ENCODE peak calls at places on chromosomes 13 and 19, in ten cellular contexts. One of them, this sample, is unnamed.

GRCh38 chr13:76379341-76380105 is 506.7 kb downstream of the KCTD12 start:
- DNase-seq in lower leg skin: no peak
- DNase-seq in neural progenitor cell: no peak
- DNase-seq in colonic mucosa: no peak
- DNase-seq in astrocyte of the spinal cord: no peak
- DNase-seq in fibroblast of lung: no peak
- DNase-seq in cardiac fibroblast: peak; percentile 3
- DNase-seq in PC-9: no peak
- DNase-seq in heart left ventricle: no peak
- DNase-seq in choroid plexus epithelial cell: no peak
- DNase-seq in this sample: peak; percentile 22

GRCh38 chr13:33078268-33078667 is 62.0 kb downstream of the KL start:
- DNase-seq in lower leg skin: no peak
- DNase-seq in neural progenitor cell: no peak
- DNase-seq in colonic mucosa: no peak
- DNase-seq in astrocyte of the spinal cord: no peak
- DNase-seq in fibroblast of lung: no peak
- DNase-seq in cardiac fibroblast: no peak
- DNase-seq in PC-9: no peak
- DNase-seq in heart left ventricle: no peak
- DNase-seq in choroid plexus epithelial cell: no peak
- DNase-seq in this sample: no peak

GRCh38 chr13:113211774-113212173 is 2.4 kb downstream of the CUL4A start:
- DNase-seq in lower leg skin: no peak
- DNase-seq in neural progenitor cell: peak; percentile 51
- DNase-seq in colonic mucosa: no peak
- DNase-seq in astrocyte of the spinal cord: no peak
- DNase-seq in fibroblast of lung: no peak
- DNase-seq in cardiac fibroblast: no peak
- DNase-seq in PC-9: peak; percentile 34
- DNase-seq in heart left ventricle: no peak
- DNase-seq in choroid plexus epithelial cell: no peak
- DNase-seq in this sample: no peak

GRCh38 chr19:12665281-12665573 is 1.3 kb downstream of the MAN2B1 start:
- DNase-seq in lower leg skin: no peak
- DNase-seq in neural progenitor cell: no peak
- DNase-seq in colonic mucosa: peak; percentile 49
- DNase-seq in astrocyte of the spinal cord: no peak
- DNase-seq in fibroblast of lung: no peak
- DNase-seq in cardiac fibroblast: no peak
- DNase-seq in PC-9: no peak
- DNase-seq in heart left ventricle: peak; percentile 60
- DNase-seq in choroid plexus epithelial cell: no peak
- DNase-seq in this sample: no peak

GRCh38 chr19:23440791-23441190 is 45.5 kb upstream of the ZNF91 start:
- DNase-seq in lower leg skin: no peak
- DNase-seq in neural progenitor cell: no peak
- DNase-seq in colonic mucosa: no peak
- DNase-seq in astrocyte of the spinal cord: no peak
- DNase-seq in fibroblast of lung: no peak
- DNase-seq in cardiac fibroblast: no peak
- DNase-seq in PC-9: no peak
- DNase-seq in heart left ventricle: no peak
- DNase-seq in choroid plexus epithelial cell: no peak
- DNase-seq in this sample: no peak

GRCh38 chr19:10544753-10545251 is 1.1 kb downstream of the ATG4D start:
- DNase-seq in lower leg skin: no peak
- DNase-seq in neural progenitor cell: peak; percentile 33
- DNase-seq in colonic mucosa: peak; percentile 25
- DNase-seq in astrocyte of the spinal cord: no peak
- DNase-seq in fibroblast of lung: no peak
- DNase-seq in cardiac fibroblast: no peak
- DNase-seq in PC-9: no peak
- DNase-seq in heart left ventricle: no peak
- DNase-seq in choroid plexus epithelial cell: no peak
- DNase-seq in this sample: no peak

GRCh38 chr13:65468628-65469027 is 1761.5 kb downstream of the PCDH9 start:
- DNase-seq in lower leg skin: no peak
- DNase-seq in neural progenitor cell: no peak
- DNase-seq in colonic mucosa: no peak
- DNase-seq in astrocyte of the spinal cord: peak; percentile 13
- DNase-seq in fibroblast of lung: peak; percentile 76
- DNase-seq in cardiac fibroblast: peak; percentile 27
- DNase-seq in PC-9: no peak
- DNase-seq in heart left ventricle: no peak
- DNase-seq in choroid plexus epithelial cell: peak; percentile 74
- DNase-seq in this sample: no peak

GRCh38 chr13:99463998-99464397 is 37.3 kb upstream of the TM9SF2 start:
- DNase-seq in lower leg skin: no peak
- DNase-seq in neural progenitor cell: no peak
- DNase-seq in colonic mucosa: no peak
- DNase-seq in astrocyte of the spinal cord: no peak
- DNase-seq in fibroblast of lung: no peak
- DNase-seq in cardiac fibroblast: no peak
- DNase-seq in PC-9: no peak
- DNase-seq in heart left ventricle: no peak
- DNase-seq in choroid plexus epithelial cell: no peak
- DNase-seq in this sample: no peak

GRCh38 chr13:102608944-102609343 is 12.2 kb downstream of the TPP2 start:
- DNase-seq in lower leg skin: no peak
- DNase-seq in neural progenitor cell: no peak
- DNase-seq in colonic mucosa: no peak
- DNase-seq in astrocyte of the spinal cord: no peak
- DNase-seq in fibroblast of lung: no peak
- DNase-seq in cardiac fibroblast: no peak
- DNase-seq in PC-9: no peak
- DNase-seq in heart left ventricle: no peak
- DNase-seq in choroid plexus epithelial cell: no peak
- DNase-seq in this sample: no peak

GRCh38 chr13:53126803-53127202 is 98.2 kb downstream of the OLFM4 start:
- DNase-seq in lower leg skin: no peak
- DNase-seq in neural progenitor cell: no peak
- DNase-seq in colonic mucosa: peak; percentile 30
- DNase-seq in astrocyte of the spinal cord: no peak
- DNase-seq in fibroblast of lung: peak; percentile 9
- DNase-seq in cardiac fibroblast: no peak
- DNase-seq in PC-9: no peak
- DNase-seq in heart left ventricle: no peak
- DNase-seq in choroid plexus epithelial cell: no peak
- DNase-seq in this sample: no peak

GRCh38 chr19:55373318-55373992 is 3.2 kb upstream of the TMEM190 start:
- DNase-seq in lower leg skin: no peak
- DNase-seq in neural progenitor cell: no peak
- DNase-seq in colonic mucosa: no peak
- DNase-seq in astrocyte of the spinal cord: no peak
- DNase-seq in fibroblast of lung: no peak
- DNase-seq in cardiac fibroblast: no peak
- DNase-seq in PC-9: no peak
- DNase-seq in heart left ventricle: no peak
- DNase-seq in choroid plexus epithelial cell: no peak
- DNase-seq in this sample: no peak

GRCh38 chr19:55379161-55379560 is 2.5 kb downstream of the TMEM190 start:
- DNase-seq in lower leg skin: no peak
- DNase-seq in neural progenitor cell: no peak
- DNase-seq in colonic mucosa: no peak
- DNase-seq in astrocyte of the spinal cord: no peak
- DNase-seq in fibroblast of lung: no peak
- DNase-seq in cardiac fibroblast: no peak
- DNase-seq in PC-9: no peak
- DNase-seq in heart left ventricle: no peak
- DNase-seq in choroid plexus epithelial cell: no peak
- DNase-seq in this sample: no peak

GRCh38 chr19:55376381-55376933 is at the start of gene TMEM190:
- DNase-seq in lower leg skin: no peak
- DNase-seq in neural progenitor cell: peak; percentile 46
- DNase-seq in colonic mucosa: no peak
- DNase-seq in astrocyte of the spinal cord: no peak
- DNase-seq in fibroblast of lung: no peak
- DNase-seq in cardiac fibroblast: no peak
- DNase-seq in PC-9: no peak
- DNase-seq in heart left ventricle: no peak
- DNase-seq in choroid plexus epithelial cell: no peak
- DNase-seq in this sample: no peak

GRCh38 chr19:55373993-55374757 is 2.5 kb upstream of the TMEM190 start:
- DNase-seq in lower leg skin: no peak
- DNase-seq in neural progenitor cell: peak; percentile 60
- DNase-seq in colonic mucosa: no peak
- DNase-seq in astrocyte of the spinal cord: peak; percentile 44
- DNase-seq in fibroblast of lung: peak; percentile 35
- DNase-seq in cardiac fibroblast: no peak
- DNase-seq in PC-9: no peak
- DNase-seq in heart left ventricle: no peak
- DNase-seq in choroid plexus epithelial cell: no peak
- DNase-seq in this sample: peak; percentile 81

DNA sequence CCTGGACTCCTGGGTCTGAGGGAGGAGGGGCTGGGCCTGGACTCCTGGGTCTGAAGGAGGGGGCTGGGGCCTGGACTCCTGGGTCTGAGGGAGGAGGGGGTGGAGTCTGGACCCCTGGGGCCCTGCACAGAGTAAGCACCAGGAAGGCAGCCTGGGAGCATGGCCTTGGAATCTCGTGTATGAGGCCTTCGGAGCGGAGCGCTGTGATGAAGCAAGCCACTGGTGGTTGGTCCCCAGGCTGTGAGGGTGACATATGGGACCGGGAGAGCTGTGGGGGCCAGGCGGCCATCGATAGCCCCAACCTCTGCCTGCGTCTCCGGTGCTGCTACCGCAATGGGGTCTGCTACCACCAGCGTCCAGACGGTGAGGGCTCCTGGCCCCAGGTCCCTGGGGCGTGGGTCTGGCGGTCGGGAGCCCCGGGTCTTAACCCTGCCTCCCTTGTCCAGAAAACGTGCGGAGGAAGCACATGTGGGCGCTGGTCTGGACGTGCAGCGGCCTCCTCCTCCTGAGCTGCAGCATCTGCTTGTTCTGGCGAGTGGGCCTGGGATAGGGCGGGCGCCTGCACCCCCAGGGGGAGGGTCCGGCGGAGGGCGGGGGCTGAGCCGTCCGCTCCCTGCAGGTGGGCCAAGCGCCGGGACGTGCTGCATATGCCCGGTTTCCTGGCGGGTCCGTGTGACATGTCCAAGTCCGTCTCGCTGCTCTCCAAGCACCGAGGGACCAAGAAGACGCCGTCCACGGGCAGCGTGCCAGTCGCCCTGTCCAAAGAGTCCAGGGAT is 918 bp downstream of the TMEM190 start:
- DNase-seq in lower leg skin: no peak
- DNase-seq in neural progenitor cell: peak; percentile 66
- DNase-seq in colonic mucosa: no peak
- DNase-seq in astrocyte of the spinal cord: no peak
- DNase-seq in fibroblast of lung: no peak
- DNase-seq in cardiac fibroblast: no peak
- DNase-seq in PC-9: no peak
- DNase-seq in heart left ventricle: no peak
- DNase-seq in choroid plexus epithelial cell: no peak
- DNase-seq in this sample: no peak
- H3K4me3 ChIP-seq in lower leg skin: no peak overlapping the region
- H3K4me3 ChIP-seq in neural progenitor cell: peak overlapping the region; percentile 39
- H3K4me3 ChIP-seq in colonic mucosa: no peak overlapping the region
- H3K4me3 ChIP-seq in astrocyte of the spinal cord: no peak overlapping the region
- H3K4me3 ChIP-seq in fibroblast of lung: no peak overlapping the region
- H3K4me3 ChIP-seq in cardiac fibroblast: no peak overlapping the region
- H3K4me3 ChIP-seq in PC-9: no peak overlapping the region
- H3K4me3 ChIP-seq in heart left ventricle: no peak overlapping the region
- H3K4me3 ChIP-seq in choroid plexus epithelial cell: no peak overlapping the region
- H3K4me3 ChIP-seq in this sample: no peak overlapping the region

GRCh38 chr13:62278271-62278670 is 862.6 kb upstream of the PCDH20 start:
- DNase-seq in lower leg skin: no peak
- DNase-seq in neural progenitor cell: no peak
- DNase-seq in colonic mucosa: no peak
- DNase-seq in astrocyte of the spinal cord: no peak
- DNase-seq in fibroblast of lung: no peak
- DNase-seq in cardiac fibroblast: no peak
- DNase-seq in PC-9: no peak
- DNase-seq in heart left ventricle: no peak
- DNase-seq in choroid plexus epithelial cell: peak; percentile 1
- DNase-seq in this sample: no peak
- TF ChIP-seq CTCF in lower leg skin: no peak
- TF ChIP-seq CTCF in neural progenitor cell: peak; percentile 21
- TF ChIP-seq CTCF in colonic mucosa: no peak
- TF ChIP-seq CTCF in astrocyte of the spinal cord: no peak
- TF ChIP-seq CTCF in fibroblast of lung: no peak
- TF ChIP-seq CTCF in cardiac fibroblast: no peak
- TF ChIP-seq CTCF in PC-9: no peak
- TF ChIP-seq CTCF in heart left ventricle: no peak
- TF ChIP-seq CTCF in choroid plexus epithelial cell: no peak
- TF ChIP-seq CTCF in this sample: no peak

GRCh38 chr19:8210660-8211101 is 1.5 kb downstream of the CERS4 start:
- DNase-seq in lower leg skin: no peak
- DNase-seq in neural progenitor cell: no peak
- DNase-seq in colonic mucosa: no peak
- DNase-seq in astrocyte of the spinal cord: no peak
- DNase-seq in fibroblast of lung: no peak
- DNase-seq in cardiac fibroblast: no peak
- DNase-seq in PC-9: no peak
- DNase-seq in heart left ventricle: no peak
- DNase-seq in choroid plexus epithelial cell: no peak
- DNase-seq in this sample: no peak
- H3K4me3 ChIP-seq in lower leg skin: no peak overlapping the region
- H3K4me3 ChIP-seq in neural progenitor cell: peak overlapping the region; percentile 71
- H3K4me3 ChIP-seq in colonic mucosa: peak overlapping the region; percentile 3
- H3K4me3 ChIP-seq in astrocyte of the spinal cord: no peak overlapping the region
- H3K4me3 ChIP-seq in fibroblast of lung: no peak overlapping the region
- H3K4me3 ChIP-seq in cardiac fibroblast: no peak overlapping the region
- H3K4me3 ChIP-seq in PC-9: no peak overlapping the region
- H3K4me3 ChIP-seq in heart left ventricle: no peak overlapping the region
- H3K4me3 ChIP-seq in choroid plexus epithelial cell: no peak overlapping the region
- H3K4me3 ChIP-seq in this sample: no peak overlapping the region

GRCh38 chr19:3014135-3014534 is 14.9 kb downstream of the TLE2 start:
- DNase-seq in lower leg skin: no peak
- DNase-seq in neural progenitor cell: no peak
- DNase-seq in colonic mucosa: no peak
- DNase-seq in astrocyte of the spinal cord: no peak
- DNase-seq in fibroblast of lung: no peak
- DNase-seq in cardiac fibroblast: no peak
- DNase-seq in PC-9: no peak
- DNase-seq in heart left ventricle: no peak
- DNase-seq in choroid plexus epithelial cell: no peak
- DNase-seq in this sample: no peak

GRCh38 chr19:3017923-3018322 is 11.2 kb downstream of the TLE2 start:
- DNase-seq in lower leg skin: no peak
- DNase-seq in neural progenitor cell: no peak
- DNase-seq in colonic mucosa: no peak
- DNase-seq in astrocyte of the spinal cord: no peak
- DNase-seq in fibroblast of lung: no peak
- DNase-seq in cardiac fibroblast: no peak
- DNase-seq in PC-9: no peak
- DNase-seq in heart left ventricle: no peak
- DNase-seq in choroid plexus epithelial cell: no peak
- DNase-seq in this sample: no peak

GRCh38 chr19:3013261-3013725 is 15.8 kb downstream of the TLE2 start:
- DNase-seq in lower leg skin: no peak
- DNase-seq in neural progenitor cell: no peak
- DNase-seq in colonic mucosa: no peak
- DNase-seq in astrocyte of the spinal cord: no peak
- DNase-seq in fibroblast of lung: no peak
- DNase-seq in cardiac fibroblast: no peak
- DNase-seq in PC-9: no peak
- DNase-seq in heart left ventricle: no peak
- DNase-seq in choroid plexus epithelial cell: no peak
- DNase-seq in this sample: no peak

GRCh38 chr19:3012522-3013260 is 16.4 kb downstream of the TLE2 start:
- DNase-seq in lower leg skin: no peak
- DNase-seq in neural progenitor cell: peak; percentile 23
- DNase-seq in colonic mucosa: no peak
- DNase-seq in astrocyte of the spinal cord: no peak
- DNase-seq in fibroblast of lung: no peak
- DNase-seq in cardiac fibroblast: no peak
- DNase-seq in PC-9: no peak
- DNase-seq in heart left ventricle: no peak
- DNase-seq in choroid plexus epithelial cell: no peak
- DNase-seq in this sample: no peak

GRCh38 chr19:3015126-3016057 is 13.7 kb downstream of the TLE2 start:
- DNase-seq in lower leg skin: no peak
- DNase-seq in neural progenitor cell: no peak
- DNase-seq in colonic mucosa: no peak
- DNase-seq in astrocyte of the spinal cord: no peak
- DNase-seq in fibroblast of lung: no peak
- DNase-seq in cardiac fibroblast: no peak
- DNase-seq in PC-9: no peak
- DNase-seq in heart left ventricle: no peak
- DNase-seq in choroid plexus epithelial cell: no peak
- DNase-seq in this sample: no peak
- TF ChIP-seq CTCF in lower leg skin: no peak
- TF ChIP-seq CTCF in neural progenitor cell: no peak
- TF ChIP-seq CTCF in colonic mucosa: no peak
- TF ChIP-seq CTCF in astrocyte of the spinal cord: no peak
- TF ChIP-seq CTCF in fibroblast of lung: no peak
- TF ChIP-seq CTCF in cardiac fibroblast: no peak
- TF ChIP-seq CTCF in PC-9: no peak
- TF ChIP-seq CTCF in heart left ventricle: no peak
- TF ChIP-seq CTCF in choroid plexus epithelial cell: no peak
- TF ChIP-seq CTCF in this sample: no peak

This sample was measured in fibroblast of villous mesenchyme.